ENCODE peak calls at places on chromosomes 4 and X, in nine cellular contexts. K is transverse colon, D is erythroblast, E is sigmoid colon, S is lower leg skin, N is ovary, F is prostate gland, Z is breast epithelium, J is uterus. V is an unnamed sample.

GRCh38 chr4:25441519-25442117 is 64.6 kb downstream of the ANAPC4 start:
- DNase-seq in S (peak), N (peak), K (peak), Z (no peak), D (peak), J (no peak), E (no peak), F (peak), V (peak)

GRCh38 chrX:153622661-153623309 is 23.8 kb upstream of the CCNQ start:
- DNase-seq in D (no peak), S (no peak), F (no peak), Z (no peak), J (peak), N (peak), E (no peak), K (no peak), V (no peak)

GRCh38 chr4:3192827-3193226 is 56.1 kb upstream of the MSANTD1 start:
- DNase-seq in S (no peak), E (no peak), D (no peak), F (no peak), K (no peak), N (no peak), J (no peak), Z (no peak), V (no peak)

GRCh38 chr4:163071308-163071707 is 95.4 kb downstream of the NAF1 start:
- DNase-seq in E (no peak), D (no peak), F (no peak), Z (no peak), K (no peak), J (no peak), S (no peak), N (no peak), V (no peak)

GRCh38 chrX:12319012-12319519 is 180.8 kb downstream of the FRMPD4 start:
- DNase-seq in S (no peak), N (no peak), K (no peak), E (no peak), F (no peak), J (no peak), D (no peak), Z (no peak), V (peak)

GRCh38 chr4:156799121-156799589 is 172.4 kb downstream of the PDGFC start:
- DNase-seq in Z (no peak), F (no peak), D (no peak), E (no peak), S (no peak), N (no peak), K (no peak), J (no peak), V (no peak)

GRCh38 chr4:2794707-2795557 is 2.0 kb downstream of the SH3BP2 start:
- DNase-seq in N (peak), D (no peak), E (peak), F (no peak), J (peak), K (peak), S (peak), Z (peak), V (no peak)

GRCh38 chr4:181752516-181752915 is 490.7 kb upstream of the TENM3 start:
- DNase-seq in D (no peak), Z (no peak), J (no peak), S (no peak), E (no peak), K (no peak), F (no peak), N (no peak), V (no peak)

GRCh38 chr4:174828845-174829701 is at the start of gene GLRA3:
- DNase-seq in E (no peak), K (peak), F (no peak), D (peak), Z (peak), S (no peak), J (no peak), N (no peak), V (peak)

GRCh38 chrX:136806891-136807410 is 26.2 kb upstream of the ARHGEF6 start:
- DNase-seq in S (no peak), F (no peak), N (no peak), E (no peak), J (no peak), Z (no peak), D (no peak), K (no peak), V (no peak)

GRCh38 chr4:56655209-56655626 is 25.9 kb downstream of the HOPX start:
- DNase-seq in K (peak), F (no peak), N (no peak), S (no peak), E (peak), Z (no peak), J (peak), D (no peak), V (no peak)

GRCh38 chr4:151045907-151046306 is 30.8 kb upstream of the LRBA start:
- DNase-seq in Z (no peak), F (no peak), K (no peak), E (no peak), J (no peak), D (peak), N (no peak), S (no peak), V (no peak)

GRCh38 chr4:8171941-8172924 is 13.6 kb upstream of the ABLIM2 start:
- DNase-seq in D (no peak), S (no peak), N (no peak), E (no peak), F (no peak), J (no peak), Z (no peak), K (no peak), V (no peak)

GRCh38 chr4:86670298-86670697 is 76.2 kb downstream of the PTPN13 start:
- DNase-seq in F (no peak), Z (no peak), S (no peak), K (no peak), D (no peak), N (no peak), E (no peak), J (no peak), V (no peak)

GRCh38 chr4:86664959-86665358 is 70.8 kb downstream of the PTPN13 start:
- DNase-seq in E (no peak), J (no peak), S (no peak), K (no peak), N (no peak), D (no peak), Z (no peak), F (no peak), V (no peak)

GRCh38 chr4:86675548-86675947 is 81.4 kb downstream of the PTPN13 start:
- DNase-seq in Z (no peak), E (no peak), J (no peak), K (no peak), S (no peak), F (no peak), N (no peak), D (no peak), V (no peak)

GRCh38 chr4:86670739-86671138 is 76.6 kb downstream of the PTPN13 start:
- DNase-seq in K (no peak), S (no peak), D (no peak), Z (no peak), J (no peak), N (no peak), E (no peak), F (no peak), V (no peak)
- TF ChIP-seq POLR2A in K (no peak), S (no peak), D (no peak), Z (no peak), J (no peak), N (no peak), E (no peak), F (no peak), V (no peak)

DNA sequence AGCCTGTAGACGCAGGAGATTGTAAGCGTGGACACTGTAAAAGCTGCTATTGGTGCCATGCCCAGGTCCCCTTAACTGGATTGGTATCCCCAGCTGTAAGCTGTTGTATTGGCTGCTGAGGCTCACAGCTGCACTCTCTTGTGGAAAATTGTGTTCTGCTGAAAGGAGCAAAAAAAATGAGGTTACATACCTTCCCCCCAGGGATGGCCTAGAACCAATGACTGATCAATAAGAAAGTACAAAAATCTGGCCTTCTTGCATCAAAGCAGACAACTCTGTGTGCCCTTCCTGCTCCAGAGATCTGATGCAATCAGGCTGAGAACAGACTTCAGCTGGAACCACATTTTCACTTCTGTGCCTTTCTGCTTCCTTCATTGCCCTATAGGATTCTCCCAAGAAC is 60.1 kb downstream of the SHROOM3 start:
- DNase-seq in Z (no peak), F (no peak), D (no peak), K (no peak), S (no peak), N (no peak), E (no peak), J (no peak), V (no peak)
- TF ChIP-seq POLR2A in Z (no peak), F (no peak), D (no peak), K (no peak), S (no peak), N (no peak), E (no peak), J (no peak), V (no peak)

DNA sequence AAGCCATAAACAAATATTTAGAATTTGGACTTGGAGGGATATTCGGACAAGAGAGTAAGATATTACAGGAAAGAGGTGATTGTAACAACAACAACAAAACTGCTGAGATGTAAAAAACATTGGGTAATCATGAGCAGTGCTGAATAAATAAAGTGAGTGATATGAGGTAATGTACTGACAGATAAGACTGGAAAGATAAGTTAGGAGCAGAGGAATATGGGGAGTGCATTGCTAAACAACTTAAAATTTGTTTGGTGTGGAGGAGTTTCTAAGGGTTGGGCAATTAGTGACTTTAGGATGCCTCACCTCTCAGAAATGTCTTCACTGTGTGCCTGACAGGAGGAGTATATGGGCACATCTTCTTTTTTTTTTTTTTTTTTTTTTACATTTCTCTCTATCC is 637.8 kb upstream of the GRIA3 start:
- DNase-seq in S (no peak), E (no peak), N (no peak), Z (no peak), K (no peak), F (no peak), D (no peak), J (no peak), V (no peak)
- TF ChIP-seq POLR2A in S (no peak), E (no peak), N (no peak), Z (no peak), K (no peak), F (no peak), D (no peak), J (no peak), V (no peak)

GRCh38 chr4:106039796-106040195 is 144.5 kb downstream of the NPNT start:
- DNase-seq in J (no peak), Z (no peak), N (no peak), E (no peak), K (no peak), S (no peak), F (no peak), D (no peak), V (no peak)
- TF ChIP-seq POLR2A in J (no peak), Z (no peak), N (no peak), E (no peak), K (no peak), S (no peak), F (no peak), D (no peak), V (no peak)

V was measured in A549.